ENCODE peak calls at places on chromosomes 12 and 14, in eight cellular contexts. E, T, I, O, X, G, B and J are unnamed samples.

GRCh38 chr12:131195796-131196195 is 242.1 kb downstream of the ADGRD1 start:
- DNase-seq in E (no peak), T (no peak), I (no peak), O (no peak), X (no peak), G (no peak), B (no peak), J (no peak)

GRCh38 chr12:104356231-104357115 is 52.9 kb downstream of the EID3 start:
- DNase-seq in E (no peak), T (no peak), I (no peak), O (no peak), X (peak), G (no peak), B (no peak), J (no peak)

GRCh38 chr12:49054524-49054923 is 6.1 kb downstream of the KMT2D start:
- DNase-seq in E (no peak), T (no peak), I (no peak), O (no peak), X (no peak), G (no peak), B (no peak), J (no peak)

GRCh38 chr12:107759410-107759809 is 1.5 kb downstream of the PRDM4 start:
- DNase-seq in E (no peak), T (no peak), I (peak), O (peak), X (no peak), G (peak), B (peak), J (peak)

GRCh38 chr14:106556665-106557289 is 1030.4 kb downstream of the TMEM121 start:
- DNase-seq in E (no peak), T (peak), I (peak), O (no peak), X (no peak), G (peak), B (peak), J (peak)

GRCh38 chr14:73261520-73262426 is 24.5 kb downstream of the PAPLN start:
- DNase-seq in E (no peak), T (no peak), I (no peak), O (no peak), X (no peak), G (no peak), B (no peak), J (no peak)

GRCh38 chr14:101119830-101120571 is 216.5 kb upstream of the RTL1 start:
- DNase-seq in E (peak), T (no peak), I (peak), O (no peak), X (peak), G (no peak), B (no peak), J (no peak)

GRCh38 chr12:56699020-56699661 is 11.1 kb upstream of the PTGES3 start:
- DNase-seq in E (no peak), T (no peak), I (no peak), O (no peak), X (no peak), G (no peak), B (peak), J (peak)

GRCh38 chr12:21984375-21984774 is 43.1 kb upstream of the ABCC9 start:
- DNase-seq in E (no peak), T (no peak), I (no peak), O (no peak), X (no peak), G (no peak), B (no peak), J (peak)

GRCh38 chr12:61282790-61283575 is 977.2 kb upstream of the USP15 start:
- DNase-seq in E (no peak), T (no peak), I (no peak), O (no peak), X (no peak), G (no peak), B (no peak), J (no peak)

GRCh38 chr12:132445884-132446471 is 44.0 kb upstream of the FBRSL1 start:
- DNase-seq in E (peak), T (no peak), I (peak), O (peak), X (no peak), G (peak), B (peak), J (peak)

GRCh38 chr12:63302941-63303536 is 152.0 kb upstream of the AVPR1A start:
- DNase-seq in E (no peak), T (no peak), I (no peak), O (no peak), X (no peak), G (no peak), B (no peak), J (no peak)

GRCh38 chr14:21711360-21711961 is 37.8 kb upstream of the OR4E1 start:
- DNase-seq in E (no peak), T (peak), I (peak), O (peak), X (no peak), G (peak), B (peak), J (peak)

GRCh38 chr14:52328286-52328685 is 14.2 kb downstream of the PTGER2 start:
- DNase-seq in E (no peak), T (no peak), I (no peak), O (no peak), X (no peak), G (no peak), B (no peak), J (no peak)

GRCh38 chr12:68375701-68376469 is 43.7 kb upstream of the MDM1 start:
- DNase-seq in E (no peak), T (no peak), I (no peak), O (no peak), X (no peak), G (no peak), B (no peak), J (no peak)

GRCh38 chr14:100030441-100031153 is 34.6 kb upstream of the EVL start:
- DNase-seq in E (peak), T (no peak), I (no peak), O (peak), X (no peak), G (peak), B (no peak), J (no peak)

GRCh38 chr12:128521981-128522380 is 255.0 kb downstream of the TMEM132C start:
- DNase-seq in E (no peak), T (no peak), I (no peak), O (no peak), X (no peak), G (no peak), B (no peak), J (no peak)

GRCh38 chr14:67674139-67674479 is 323 bp downstream of the VTI1B start:
- DNase-seq in E (peak), T (peak), I (peak), O (peak), X (peak), G (peak), B (peak), J (peak)
- TF ChIP-seq POLR2A in E (no peak), T (no peak), I (peak), O (no peak), X (no peak), G (peak), B (no peak), J (no peak)

GRCh38 chr12:122837306-122838265 is 2.3 kb downstream of the HIP1R start:
- DNase-seq in E (peak), T (no peak), I (no peak), O (no peak), X (no peak), G (no peak), B (peak), J (no peak)
- TF ChIP-seq POLR2A in E (no peak), T (no peak), I (no peak), O (no peak), X (no peak), G (no peak), B (no peak), J (no peak)

GRCh38 chr12:9869307-9870161 is at the start of gene CLEC2B:
- DNase-seq in E (no peak), T (no peak), I (no peak), O (peak), X (no peak), G (no peak), B (no peak), J (peak)
- TF ChIP-seq POLR2A in E (no peak), T (no peak), I (peak), O (peak), X (no peak), G (no peak), B (no peak), J (peak)

GRCh38 chr12:674272-674781 is 11.1 kb upstream of the NINJ2 start:
- DNase-seq in E (no peak), T (no peak), I (no peak), O (peak), X (no peak), G (peak), B (peak), J (no peak)
- TF ChIP-seq POLR2A in E (no peak), T (peak), I (no peak), O (no peak), X (no peak), G (no peak), B (no peak), J (no peak)

DNA sequence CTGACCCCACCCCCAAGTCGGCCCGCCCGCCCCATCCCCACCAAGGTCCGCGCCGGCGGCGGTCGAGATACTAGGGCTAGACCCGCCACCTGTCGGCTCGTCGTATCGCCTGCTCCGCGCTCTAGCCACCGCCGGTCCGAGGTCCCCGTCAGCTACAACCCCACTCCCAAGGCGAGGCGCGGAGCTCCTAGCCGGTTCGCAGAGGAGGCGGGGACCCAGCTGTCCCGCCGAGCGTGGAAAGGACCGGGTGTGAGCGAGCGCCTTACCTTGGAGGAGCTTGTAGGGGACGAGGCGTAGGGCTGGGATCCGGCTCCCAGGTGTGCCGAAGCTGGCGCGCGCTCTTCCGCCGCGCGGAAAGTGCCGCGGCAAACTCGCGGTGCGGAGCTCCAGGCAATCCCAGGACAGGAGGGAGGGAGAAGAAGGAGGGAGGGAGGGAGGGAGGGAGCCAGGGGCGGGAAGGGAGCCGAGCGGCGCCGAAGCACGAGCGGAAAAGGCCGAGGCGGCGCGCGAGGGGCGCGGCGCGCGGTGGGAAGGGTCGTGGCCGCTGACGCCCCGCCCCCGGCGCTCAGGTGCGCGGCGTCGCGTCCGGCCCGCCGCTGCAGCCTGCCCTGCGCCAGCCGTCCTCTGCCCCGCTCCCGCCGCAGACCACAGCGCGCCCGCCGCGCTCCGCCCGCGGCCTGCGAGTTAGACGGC is at the start of gene PAWR:
- DNase-seq in E (peak), T (peak), I (peak), O (peak), X (peak), G (peak), B (no peak), J (peak)
- TF ChIP-seq POLR2A in E (no peak), T (no peak), I (peak), O (no peak), X (no peak), G (peak), B (no peak), J (no peak)

GRCh38 chr12:94263905-94264655 is 115.7 kb downstream of the PLXNC1 start:
- DNase-seq in E (no peak), T (no peak), I (no peak), O (no peak), X (no peak), G (no peak), B (no peak), J (no peak)

GRCh38 chr12:94263011-94263786 is 114.8 kb downstream of the PLXNC1 start:
- DNase-seq in E (no peak), T (no peak), I (no peak), O (no peak), X (no peak), G (no peak), B (no peak), J (no peak)

GRCh38 chr12:94261781-94262180 is 113.4 kb downstream of the PLXNC1 start:
- DNase-seq in E (no peak), T (no peak), I (no peak), O (no peak), X (no peak), G (no peak), B (no peak), J (no peak)

GRCh38 chr12:94261119-94261518 is 112.7 kb downstream of the PLXNC1 start:
- DNase-seq in E (no peak), T (no peak), I (no peak), O (no peak), X (no peak), G (no peak), B (no peak), J (no peak)

GRCh38 chr12:94262228-94263010 is 114.0 kb downstream of the PLXNC1 start:
- DNase-seq in E (peak), T (peak), I (peak), O (peak), X (peak), G (peak), B (peak), J (peak)
- TF ChIP-seq POLR2A in E (no peak), T (peak), I (no peak), O (no peak), X (no peak), G (no peak), B (no peak), J (no peak)

GRCh38 chr14:94038510-94038909 is 12.4 kb downstream of the OTUB2 start:
- DNase-seq in E (no peak), T (no peak), I (no peak), O (no peak), X (no peak), G (no peak), B (no peak), J (no peak)
- TF ChIP-seq POLR2A in E (no peak), T (no peak), I (no peak), O (no peak), X (no peak), G (no peak), B (no peak), J (no peak)

DNA sequence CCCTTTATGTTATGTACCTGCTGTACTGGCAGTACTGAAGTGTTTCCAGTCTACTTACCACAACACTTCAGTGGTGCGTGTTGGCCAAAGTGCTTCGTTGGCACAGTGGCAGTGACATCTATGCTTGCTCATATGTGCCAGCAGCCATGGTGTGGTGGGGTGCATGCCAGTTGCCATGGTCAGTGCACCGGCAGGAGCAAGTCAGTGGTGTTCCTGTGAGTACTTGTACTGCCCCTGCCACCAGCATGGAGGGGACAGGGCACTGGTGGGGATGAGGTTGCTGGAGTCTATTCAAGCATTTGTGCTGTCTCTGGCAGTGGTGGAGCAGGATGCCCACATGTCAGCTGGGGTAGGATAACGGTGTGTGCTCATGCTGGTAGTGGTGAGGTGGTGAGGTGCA is 800.0 kb downstream of the TRHDE start:
- DNase-seq in E (no peak), T (no peak), I (no peak), O (no peak), X (no peak), G (no peak), B (no peak), J (no peak)
- TF ChIP-seq POLR2A in E (no peak), T (no peak), I (no peak), O (no peak), X (no peak), G (no peak), B (no peak), J (no peak)

GRCh38 chr12:123134265-123134664 is 16.6 kb downstream of the PITPNM2 start:
- DNase-seq in E (no peak), T (no peak), I (no peak), O (no peak), X (peak), G (no peak), B (no peak), J (no peak)

GRCh38 chr12:123132951-123133619 is 17.8 kb downstream of the PITPNM2 start:
- DNase-seq in E (no peak), T (no peak), I (no peak), O (no peak), X (no peak), G (no peak), B (no peak), J (no peak)

GRCh38 chr12:123133701-123134100 is 17.2 kb downstream of the PITPNM2 start:
- DNase-seq in E (no peak), T (no peak), I (no peak), O (no peak), X (no peak), G (no peak), B (no peak), J (no peak)

GRCh38 chr12:123135688-123136087 is 15.2 kb downstream of the PITPNM2 start:
- DNase-seq in E (no peak), T (no peak), I (no peak), O (no peak), X (peak), G (no peak), B (no peak), J (no peak)

GRCh38 chr12:123134755-123135282 is 16.1 kb downstream of the PITPNM2 start:
- DNase-seq in E (no peak), T (no peak), I (no peak), O (no peak), X (peak), G (no peak), B (no peak), J (no peak)
- TF ChIP-seq POLR2A in E (no peak), T (no peak), I (no peak), O (no peak), X (no peak), G (no peak), B (no peak), J (no peak)